ENCODE peak calls at places on chromosomes 2 and 18, in four cellular contexts. U, X, V and L are unnamed samples.

GRCh38 chr18:74219056-74219455 is 70.7 kb downstream of the TIMM21 start:
- DNase-seq in U (no peak), X (no peak), V (no peak), L (no peak)

GRCh38 chr2:236916181-236916580 is 169.5 kb upstream of the COPS8 start:
- DNase-seq in U (no peak), X (no peak), V (no peak), L (no peak)

GRCh38 chr2:131322209-131322608 is 41.8 kb downstream of the RAB6D start:
- DNase-seq in U (no peak), X (no peak), V (no peak), L (no peak)

GRCh38 chr18:44917184-44917864 is 236.6 kb downstream of the SETBP1 start:
- DNase-seq in U (no peak), X (no peak), V (no peak), L (no peak)

GRCh38 chr18:43780782-43781340 is 503.6 kb upstream of the SYT4 start:
- DNase-seq in U (no peak), X (no peak), V (no peak), L (no peak)

GRCh38 chr2:101962243-101962809 is 29.4 kb upstream of the IL1R2 start:
- DNase-seq in U (no peak), X (no peak), V (no peak), L (no peak)

GRCh38 chr2:128261245-128262128 is 57.2 kb downstream of the HS6ST1 start:
- DNase-seq in U (no peak), X (no peak), V (no peak), L (no peak)

GRCh38 chr18:22694954-22695353 is 238.2 kb upstream of the RBBP8 start:
- DNase-seq in U (no peak), X (no peak), V (peak; percentile 31), L (no peak)

GRCh38 chr2:229572434-229573338 is 141.7 kb downstream of the DNER start:
- DNase-seq in U (no peak), X (no peak), V (no peak), L (no peak)

GRCh38 chr2:173354601-173355131 is at the start of gene CDCA7:
- DNase-seq in U (peak; percentile 64), X (no peak), V (peak; percentile 23), L (peak; percentile 70)

GRCh38 chr2:30710016-30710415 is 97.2 kb downstream of the CAPN13 start:
- DNase-seq in U (no peak), X (no peak), V (no peak), L (no peak)

GRCh38 chr18:58900015-58900649 is 35.5 kb downstream of the ZNF532 start:
- DNase-seq in U (no peak), X (no peak), V (no peak), L (no peak)

GRCh38 chr18:58897994-58898393 is 33.3 kb downstream of the ZNF532 start:
- DNase-seq in U (no peak), X (no peak), V (no peak), L (no peak)

GRCh38 chr18:58896268-58896667 is 31.6 kb downstream of the ZNF532 start:
- DNase-seq in U (no peak), X (peak; percentile 36), V (no peak), L (no peak)

GRCh38 chr18:58896734-58897508 is 32.2 kb downstream of the ZNF532 start:
- DNase-seq in U (no peak), X (no peak), V (no peak), L (no peak)

DNA sequence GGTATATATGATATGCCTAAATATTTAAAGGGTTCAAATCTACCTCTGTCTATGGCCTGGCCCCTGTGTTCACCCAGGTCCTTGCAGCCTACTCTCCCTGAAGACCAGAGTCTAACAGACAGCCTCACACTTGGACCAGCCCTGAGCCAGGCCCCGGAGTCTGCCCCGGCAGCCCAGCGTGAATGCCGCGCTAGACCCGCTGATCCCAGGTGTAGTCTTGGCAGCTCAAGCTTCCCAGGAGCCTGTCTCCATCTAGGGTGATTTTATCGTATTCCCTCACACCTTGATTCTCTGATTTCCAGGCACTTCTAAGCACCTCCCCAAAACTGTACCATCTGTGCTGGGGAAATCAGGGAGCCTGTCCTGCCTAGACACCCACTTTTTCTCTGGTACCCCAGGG is 33.8 kb downstream of the ZNF532 start:
- DNase-seq in U (no peak), X (no peak), V (no peak), L (no peak)
- TF ChIP-seq ZNF274 in U (no peak), X (no peak), V (no peak), L (no peak)

DNA sequence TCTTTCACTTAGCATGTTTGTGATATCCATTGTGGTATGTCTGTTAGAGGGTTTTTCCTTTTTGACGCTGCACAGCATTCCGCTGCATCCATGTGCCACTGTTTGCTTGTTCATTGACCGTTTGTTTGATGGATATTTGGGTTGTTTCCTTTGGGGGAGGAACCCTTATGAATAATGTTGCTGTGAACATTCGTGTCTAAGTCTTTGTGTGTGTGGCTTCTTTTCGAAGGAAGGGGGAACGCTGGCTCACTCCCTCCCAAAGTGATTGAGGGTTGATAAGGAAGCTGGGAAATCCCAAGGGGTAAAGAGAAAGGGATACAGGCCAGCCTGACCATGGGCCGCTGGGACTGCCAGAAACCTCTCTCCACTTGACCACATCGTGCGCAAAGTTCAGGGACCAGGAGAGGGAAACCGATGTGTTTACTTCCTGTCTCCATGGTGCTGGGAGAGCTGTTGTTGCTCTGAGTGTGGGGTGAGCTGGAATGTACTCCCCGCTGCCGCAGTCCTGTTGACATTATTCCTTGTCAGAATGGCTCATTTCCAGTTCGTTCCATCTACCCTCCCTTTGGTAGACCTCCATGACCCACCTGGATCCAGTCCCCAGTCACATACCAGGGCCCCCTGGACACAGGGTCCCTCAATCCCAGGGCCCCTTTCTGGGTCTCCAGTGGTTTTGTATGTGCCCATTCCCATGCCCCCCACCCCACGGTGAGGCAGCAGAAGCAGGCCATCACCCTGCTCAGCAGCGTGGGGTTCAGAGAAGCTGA is 39.6 kb downstream of the HS1BP3 start:
- DNase-seq in U (peak; percentile 100), X (no peak), V (no peak), L (no peak)
- TF ChIP-seq SUZ12 in U (no peak), X (no peak), V (no peak), L (no peak)

GRCh38 chr2:28413152-28413895 is 20.7 kb downstream of the FOSL2 start:
- DNase-seq in U (no peak), X (no peak), V (no peak), L (no peak)
- TF ChIP-seq ZNF274 in U (no peak), X (no peak), V (no peak), L (no peak)

DNA sequence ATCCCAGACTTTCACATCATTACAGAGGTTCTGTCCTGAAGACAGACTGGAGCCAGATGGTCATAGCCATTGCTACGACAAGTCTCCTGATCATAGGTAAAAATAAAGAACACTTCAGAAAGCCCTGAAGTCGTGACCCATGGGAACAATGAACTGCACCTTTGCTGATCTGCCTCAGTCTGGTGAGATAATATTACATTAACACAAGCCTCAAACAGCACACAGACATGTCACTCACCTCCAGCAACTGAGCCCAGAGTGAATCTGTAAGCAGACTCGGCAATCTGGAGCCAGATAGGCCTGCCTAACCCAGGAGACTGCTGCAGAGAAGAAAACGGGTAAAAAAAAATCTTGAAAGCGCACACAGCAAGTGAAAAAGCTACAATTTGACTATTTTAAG is 79.2 kb downstream of the SLC25A12 start:
- DNase-seq in U (no peak), X (no peak), V (no peak), L (no peak)
- TF ChIP-seq SUZ12 in U (no peak), X (no peak), V (no peak), L (no peak)

DNA sequence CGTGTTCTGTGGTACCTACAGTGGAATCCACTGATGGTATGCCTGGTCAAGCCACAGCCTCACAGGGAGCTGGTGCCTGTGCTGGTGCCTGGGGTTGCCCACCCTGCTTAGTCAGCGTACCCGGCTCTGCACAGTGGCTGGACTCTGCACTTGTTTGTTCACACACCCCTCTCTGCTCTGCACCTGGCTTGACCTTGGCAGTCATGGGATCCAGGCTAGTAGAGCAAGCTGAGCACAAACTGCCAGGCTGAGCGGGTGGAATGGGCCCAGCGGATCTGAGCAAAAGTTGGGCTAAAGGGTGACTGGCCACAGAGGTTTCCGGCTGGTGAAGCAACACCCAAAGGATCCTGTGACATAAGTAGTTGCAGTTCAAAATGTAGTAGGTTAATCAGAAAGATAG is 163.5 kb downstream of the CDH19 start:
- DNase-seq in U (peak; percentile 88), X (no peak), V (no peak), L (no peak)
- TF ChIP-seq ZNF274 in U (no peak), X (no peak), V (no peak), L (no peak)

GRCh38 chr2:46643951-46644350 is 164.6 kb downstream of the TMEM247 start:
- DNase-seq in U (no peak), X (no peak), V (no peak), L (no peak)
- TF ChIP-seq SUZ12 in U (no peak), X (no peak), V (no peak), L (no peak)